ENCODE peak calls at places on chromosomes 5 and 9, in five cellular contexts. H, Y, O, F and M are unnamed samples.

GRCh38 chr9:23492126-23493002 is 333.7 kb downstream of the ELAVL2 start:
- DNase-seq in Y (peak), H (peak), F (peak), O (peak), M (peak)

GRCh38 chr5:125559296-125559695 is 812.9 kb upstream of the ZNF608 start:
- DNase-seq in Y (peak), H (no peak), F (peak), O (peak), M (peak)

GRCh38 chr5:89690331-89690730 is 719.2 kb downstream of the CETN3 start:
- DNase-seq in O (no peak), Y (no peak), H (peak), F (no peak), M (no peak)

GRCh38 chr9:137813651-137814415 is 63.7 kb upstream of the CACNA1B start:
- DNase-seq in O (peak), H (no peak), F (no peak), Y (no peak), M (no peak)

GRCh38 chr5:159135896-159136531 is 36.3 kb upstream of the EBF1 start:
- DNase-seq in H (no peak), F (peak), O (peak), Y (peak), M (peak)

GRCh38 chr5:91077623-91078022 is 305.5 kb downstream of the ARRDC3 start:
- DNase-seq in O (peak), H (no peak), Y (no peak), F (no peak), M (no peak)

GRCh38 chr9:136119259-136120118 is 814 bp upstream of the TMEM250 start:
- DNase-seq in O (peak), F (peak), H (peak), Y (peak), M (peak)

GRCh38 chr5:134247411-134247810 is 21.5 kb upstream of the PPP2CA start:
- DNase-seq in F (peak), Y (peak), O (peak), H (no peak), M (peak)